ENCODE peak calls at places on chromosomes 11 and 22, in ten cellular contexts. K is heart left ventricle, G is pancreas, L is uterus, Q is coronary artery, Y is Peyer's patch, V is gastrocnemius medialis, I is heart right ventricle, T is kidney, W is endothelial cell of umbilical vein. Z is an unnamed sample.

GRCh38 chr22:20422271-20422958 is 15.2 kb downstream of the SCARF2 start:
- DNase-seq in K (peak), G (no peak), L (no peak), Q (no peak), Y (no peak), V (no peak), I (no peak), T (peak), W (no peak), Z (no peak)

GRCh38 chr11:11416502-11416901 is 63.5 kb upstream of the CSNK2A3 start:
- DNase-seq in K (no peak), G (peak), L (no peak), Q (no peak), Y (no peak), V (no peak), I (no peak), T (no peak), W (no peak), Z (no peak)

GRCh38 chr11:130325691-130326090 is 11.0 kb upstream of the ZBTB44 start:
- DNase-seq in K (no peak), G (no peak), L (no peak), Q (no peak), Y (no peak), V (no peak), I (no peak), T (no peak), W (no peak), Z (no peak)

GRCh38 chr11:1983601-1983961 is 14.1 kb downstream of the H19 start:
- DNase-seq in K (peak), G (peak), L (peak), Q (no peak), Y (no peak), V (no peak), I (peak), T (peak), W (no peak), Z (no peak)

GRCh38 chr11:125777309-125777708 is 1.3 kb downstream of the PATE2 start:
- DNase-seq in K (no peak), G (no peak), L (no peak), Q (no peak), Y (no peak), V (no peak), I (no peak), T (no peak), W (peak), Z (no peak)

GRCh38 chr22:17501679-17502285 is 61.5 kb upstream of the SLC25A18 start:
- DNase-seq in K (no peak), G (no peak), L (peak), Q (no peak), Y (no peak), V (no peak), I (no peak), T (no peak), W (peak), Z (peak)

GRCh38 chr22:48889209-48889830 is 938.4 kb downstream of the BRD1 start:
- DNase-seq in K (no peak), G (no peak), L (no peak), Q (peak), Y (no peak), V (no peak), I (no peak), T (peak), W (no peak), Z (no peak)

GRCh38 chr22:28951969-28952521 is 68.7 kb downstream of the ZNRF3 start:
- DNase-seq in K (no peak), G (no peak), L (no peak), Q (no peak), Y (no peak), V (no peak), I (no peak), T (no peak), W (no peak), Z (peak)

GRCh38 chr22:47687364-47687655 is 924.9 kb downstream of the TBC1D22A start:
- DNase-seq in K (no peak), G (no peak), L (no peak), Q (no peak), Y (no peak), V (no peak), I (no peak), T (no peak), W (no peak), Z (no peak)

GRCh38 chr22:20032407-20032991 is 11.6 kb downstream of the TANGO2 start:
- DNase-seq in K (peak), G (peak), L (no peak), Q (no peak), Y (no peak), V (no peak), I (no peak), T (no peak), W (no peak), Z (no peak)

GRCh38 chr22:26313291-26313690 is 115.8 kb upstream of the ASPHD2 start:
- DNase-seq in K (no peak), G (no peak), L (no peak), Q (no peak), Y (no peak), V (no peak), I (no peak), T (no peak), W (no peak), Z (no peak)

GRCh38 chr11:61980783-61981541 is 13.5 kb upstream of the FTH1 start:
- DNase-seq in K (no peak), G (no peak), L (no peak), Q (no peak), Y (peak), V (no peak), I (no peak), T (no peak), W (no peak), Z (peak)

GRCh38 chr11:119371778-119372182 is 9.7 kb downstream of the USP2 start:
- DNase-seq in K (no peak), G (no peak), L (no peak), Q (no peak), Y (peak), V (peak), I (no peak), T (peak), W (peak), Z (no peak)

GRCh38 chr22:31230155-31230870 is 18.2 kb downstream of the LIMK2 start:
- DNase-seq in K (no peak), G (no peak), L (no peak), Q (no peak), Y (no peak), V (peak), I (no peak), T (no peak), W (peak), Z (no peak)

GRCh38 chr22:43993072-43993760 is 30.9 kb upstream of the PARVB start:
- DNase-seq in K (peak), G (no peak), L (peak), Q (no peak), Y (peak), V (peak), I (peak), T (no peak), W (peak), Z (peak)

GRCh38 chr11:20030472-20030871 is 129.8 kb downstream of the DBX1 start:
- DNase-seq in K (no peak), G (no peak), L (no peak), Q (no peak), Y (no peak), V (no peak), I (no peak), T (no peak), W (no peak), Z (no peak)

GRCh38 chr11:8011981-8012444 is 24.9 kb downstream of the EIF3F start:
- DNase-seq in K (no peak), G (no peak), L (no peak), Q (no peak), Y (no peak), V (no peak), I (no peak), T (no peak), W (no peak), Z (no peak)

GRCh38 chr11:100578966-100579365 is 108.1 kb upstream of the ARHGAP42 start:
- DNase-seq in K (no peak), G (no peak), L (no peak), Q (no peak), Y (no peak), V (no peak), I (no peak), T (no peak), W (no peak), Z (no peak)

GRCh38 chr11:44005076-44005800 is 42.5 kb upstream of the ACCSL start:
- DNase-seq in K (no peak), G (peak), L (peak), Q (peak), Y (no peak), V (no peak), I (no peak), T (peak), W (no peak), Z (no peak)

GRCh38 chr22:40452730-40453487 is 82.5 kb downstream of the SGSM3 start:
- DNase-seq in K (no peak), G (no peak), L (no peak), Q (no peak), Y (no peak), V (no peak), I (no peak), T (no peak), W (no peak), Z (no peak)

GRCh38 chr11:46277623-46278386 is at the start of gene CREB3L1:
- DNase-seq in K (peak), G (no peak), L (no peak), Q (no peak), Y (peak), V (no peak), I (peak), T (peak), W (no peak), Z (no peak)

GRCh38 chr11:119367661-119368120 is 13.8 kb downstream of the USP2 start:
- DNase-seq in K (peak), G (no peak), L (peak), Q (no peak), Y (peak), V (peak), I (no peak), T (peak), W (no peak), Z (no peak)

GRCh38 chr22:30020511-30020910 is 59.8 kb upstream of the HORMAD2 start:
- DNase-seq in K (peak), G (no peak), L (no peak), Q (no peak), Y (no peak), V (no peak), I (no peak), T (no peak), W (no peak), Z (no peak)

GRCh38 chr11:23217072-23217471 is 356.8 kb upstream of the CCDC179 start:
- DNase-seq in K (no peak), G (no peak), L (no peak), Q (no peak), Y (no peak), V (no peak), I (no peak), T (no peak), W (no peak), Z (no peak)

GRCh38 chr11:25860677-25861445 is 471.1 kb upstream of the ANO3 start:
- DNase-seq in K (no peak), G (no peak), L (no peak), Q (no peak), Y (no peak), V (no peak), I (no peak), T (no peak), W (peak), Z (no peak)

GRCh38 chr22:41910050-41910598 is 4.8 kb downstream of the SHISA8 start:
- DNase-seq in K (no peak), G (no peak), L (no peak), Q (no peak), Y (no peak), V (no peak), I (peak), T (no peak), W (no peak), Z (no peak)
- H3K27ac ChIP-seq in K (peak), G (no peak), L (no peak), Q (no peak), Y (no peak), V (no peak), I (peak), T (no peak), W (no peak), Z (no peak)

DNA sequence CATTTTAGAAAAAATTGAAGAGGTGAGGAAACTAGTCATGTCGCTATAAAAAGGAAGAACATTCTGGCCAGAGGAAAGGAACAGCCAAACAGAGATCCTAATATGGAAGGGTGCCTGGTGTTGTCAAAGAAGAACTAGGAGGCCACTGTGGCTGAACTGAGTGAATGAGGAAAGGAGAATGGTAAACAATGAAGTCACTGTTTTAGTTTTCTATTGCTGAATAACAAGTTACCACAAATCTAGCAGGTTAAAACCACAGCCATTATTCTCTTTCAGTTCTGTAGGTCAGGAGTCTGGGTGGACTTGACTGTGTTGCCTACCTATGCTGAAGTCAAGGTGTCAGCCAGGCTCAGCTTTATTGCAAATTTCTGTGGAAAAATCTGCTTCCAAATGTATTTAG is 549.3 kb upstream of the CCDC90B start:
- DNase-seq in K (no peak), G (no peak), L (no peak), Q (no peak), Y (no peak), V (no peak), I (no peak), T (no peak), W (no peak), Z (no peak)
- H3K27ac ChIP-seq in K (no peak), G (no peak), L (no peak), Q (no peak), Y (no peak), V (no peak), I (no peak), T (no peak), W (no peak), Z (no peak)

GRCh38 chr22:35217541-35217940 is 39.8 kb upstream of the HMGXB4 start:
- DNase-seq in K (no peak), G (no peak), L (no peak), Q (no peak), Y (no peak), V (no peak), I (no peak), T (no peak), W (no peak), Z (no peak)
- H3K27ac ChIP-seq in K (no peak), G (no peak), L (no peak), Q (no peak), Y (no peak), V (no peak), I (no peak), T (no peak), W (no peak), Z (no peak)

GRCh38 chr22:39039306-39040126 is 1.1 kb upstream of the APOBEC3F start:
- DNase-seq in K (no peak), G (no peak), L (no peak), Q (no peak), Y (no peak), V (no peak), I (no peak), T (no peak), W (no peak), Z (no peak)
- H3K27ac ChIP-seq in K (no peak), G (no peak), L (peak), Q (no peak), Y (no peak), V (peak), I (peak), T (no peak), W (no peak), Z (no peak)

DNA sequence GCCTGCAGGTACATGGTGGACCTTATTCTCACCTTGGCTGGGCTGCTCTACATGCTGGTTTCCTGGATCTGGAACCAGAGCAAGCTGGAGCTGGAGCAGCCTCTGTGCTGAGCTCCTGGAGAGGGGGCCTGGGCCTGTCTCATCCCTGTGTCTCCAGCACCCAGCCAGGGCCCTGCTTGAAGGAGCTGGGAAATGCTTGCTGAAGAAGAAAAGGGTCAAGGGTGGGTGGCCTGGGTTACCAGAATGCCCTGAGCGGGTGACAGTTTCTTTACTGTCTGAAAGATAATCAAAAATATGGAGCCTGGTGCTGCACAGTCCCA is 80.0 kb downstream of the LRRC32 start:
- DNase-seq in K (no peak), G (no peak), L (no peak), Q (no peak), Y (no peak), V (no peak), I (no peak), T (no peak), W (no peak), Z (no peak)
- H3K27ac ChIP-seq in K (no peak), G (no peak), L (no peak), Q (no peak), Y (no peak), V (no peak), I (no peak), T (no peak), W (no peak), Z (no peak)

DNA sequence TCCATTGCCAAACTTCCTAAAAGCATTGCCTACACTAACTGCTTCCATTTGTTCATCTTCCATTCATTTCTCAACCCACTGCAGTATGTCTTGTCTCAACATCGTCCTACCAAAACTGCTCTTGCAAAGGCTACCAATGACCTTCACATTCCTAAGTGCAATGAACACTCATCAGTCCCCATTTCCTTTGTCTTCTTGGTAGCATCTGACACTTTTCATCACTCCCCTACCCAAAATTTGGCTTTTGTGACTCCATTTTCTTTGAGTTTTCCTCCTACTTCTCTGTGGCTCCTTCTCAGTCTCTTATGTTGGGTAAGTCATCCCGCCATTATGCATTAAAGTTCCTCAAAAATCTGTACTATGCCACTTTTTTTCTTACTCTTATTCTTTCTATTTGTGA is 135.4 kb downstream of the CCDC81 start:
- DNase-seq in K (no peak), G (no peak), L (no peak), Q (no peak), Y (no peak), V (no peak), I (no peak), T (no peak), W (no peak), Z (no peak)
- H3K27ac ChIP-seq in K (no peak), G (no peak), L (no peak), Q (no peak), Y (peak), V (no peak), I (no peak), T (no peak), W (no peak), Z (no peak)

GRCh38 chr11:30228323-30228884 is 2.4 kb upstream of the FSHB start:
- DNase-seq in K (no peak), G (no peak), L (no peak), Q (no peak), Y (no peak), V (no peak), I (no peak), T (no peak), W (no peak), Z (no peak)
- H3K27ac ChIP-seq in K (no peak), G (no peak), L (no peak), Q (no peak), Y (no peak), V (no peak), I (no peak), T (no peak), W (no peak), Z (no peak)

GRCh38 chr11:33868646-33869461 is 23.0 kb downstream of the LMO2 start:
- DNase-seq in K (peak), G (no peak), L (no peak), Q (no peak), Y (no peak), V (peak), I (peak), T (peak), W (no peak), Z (no peak)
- H3K27ac ChIP-seq in K (peak), G (no peak), L (peak), Q (peak), Y (peak), V (peak), I (peak), T (peak), W (no peak), Z (no peak)

Z was measured in HepG2.